ENCODE peak calls at places on chromosomes 13 and 19, in nine cellular contexts. C is Karpas-422; A is GM04504; T is hypothalamus; B is lung; J is hippocampal formation; U is upper lobe of right lung; Z is psoas muscle; O is stimulated activated CD8-positive, alpha-beta memory T cell treated with anti-CD3 and anti-CD28 coated beads, Interleukin-7, amount 100 ng/mL, for 48 hours. S is an unnamed sample.

GRCh38 chr19:7744199-7744786 is 3.0 kb downstream of the CD209 start:
- DNase-seq in C (no peak), A (no peak), T (no peak), B (no peak), J (no peak), U (no peak), Z (no peak), O (no peak), S (no peak)

GRCh38 chr13:32902898-32903297 is 113.3 kb upstream of the KL start:
- DNase-seq in C (no peak), A (no peak), T (no peak), B (no peak), J (peak), U (no peak), Z (peak), O (no peak), S (no peak)

GRCh38 chr19:16566161-16566560 is 6.1 kb downstream of the SLC35E1 start:
- DNase-seq in C (no peak), A (no peak), T (no peak), B (no peak), J (no peak), U (no peak), Z (no peak), O (peak), S (no peak)

GRCh38 chr13:49305824-49306425 is 58.2 kb downstream of the CDADC1 start:
- DNase-seq in C (peak), A (no peak), T (no peak), B (no peak), J (no peak), U (no peak), Z (peak), O (no peak), S (no peak)

GRCh38 chr13:80237646-80238045 is 103.3 kb downstream of the SPRY2 start:
- DNase-seq in C (no peak), A (peak), T (no peak), B (no peak), J (no peak), U (no peak), Z (no peak), O (no peak), S (no peak)

GRCh38 chr19:6730153-6730804 is 7.1 kb downstream of the GPR108 start:
- DNase-seq in C (peak), A (no peak), T (no peak), B (peak), J (peak), U (peak), Z (peak), O (peak), S (peak)

GRCh38 chr13:75547917-75548316 is 1.7 kb upstream of the UCHL3 start:
- DNase-seq in C (no peak), A (no peak), T (no peak), B (no peak), J (no peak), U (no peak), Z (no peak), O (no peak), S (no peak)

GRCh38 chr19:15923702-15924101 is 10.6 kb downstream of the CYP4F11 start:
- DNase-seq in C (no peak), A (no peak), T (no peak), B (no peak), J (no peak), U (no peak), Z (no peak), O (no peak), S (no peak)

GRCh38 chr13:114212096-114212495 is 22.6 kb upstream of the CDC16 start:
- DNase-seq in C (no peak), A (no peak), T (no peak), B (no peak), J (no peak), U (no peak), Z (no peak), O (no peak), S (no peak)

GRCh38 chr19:31699421-31699820 is 350.2 kb upstream of the TSHZ3 start:
- DNase-seq in C (no peak), A (no peak), T (no peak), B (no peak), J (no peak), U (no peak), Z (no peak), O (no peak), S (no peak)